ENCODE peak calls at places on chromosomes 12 and 14, in four cellular contexts. C, E, M and Q are unnamed samples.

GRCh38 chr14:68576031-68576430 is 216.8 kb downstream of the ZFP36L1 start:
- DNase-seq in E (no peak), C (no peak), M (peak), Q (no peak)

GRCh38 chr14:53925201-53925766 is 31.3 kb downstream of the BMP4 start:
- DNase-seq in E (no peak), C (no peak), M (no peak), Q (no peak)

GRCh38 chr12:130299574-130299973 is 38.1 kb upstream of the PIWIL1 start:
- DNase-seq in E (no peak), C (no peak), M (no peak), Q (no peak)

GRCh38 chr14:25607095-25607657 is 557.2 kb upstream of the STXBP6 start:
- DNase-seq in E (no peak), C (no peak), M (no peak), Q (no peak)

GRCh38 chr14:75896341-75896740 is 85.5 kb downstream of the TGFB3 start:
- DNase-seq in M (no peak), E (no peak), C (no peak), Q (no peak)

GRCh38 chr12:122937622-122938091 is 28.6 kb downstream of the ABCB9 start:
- DNase-seq in E (no peak), M (no peak), C (no peak), Q (no peak)

GRCh38 chr12:75759196-75759595 is 247.8 kb upstream of the KRR1 start:
- DNase-seq in C (no peak), E (no peak), M (no peak), Q (no peak)

GRCh38 chr12:14959126-14959440 is 2.3 kb downstream of the ARHGDIB start:
- DNase-seq in E (no peak), C (no peak), M (no peak), Q (no peak)

GRCh38 chr14:101229666-101230065 is 326.1 kb upstream of the RTL1 start:
- DNase-seq in C (no peak), M (no peak), E (no peak), Q (peak)

GRCh38 chr12:4483885-4484823 is 38.5 kb upstream of the FGF6 start:
- DNase-seq in M (peak), C (no peak), E (no peak), Q (no peak)

GRCh38 chr14:90981658-90982057 is 78.8 kb downstream of the RPS6KA5 start:
- DNase-seq in M (no peak), E (no peak), C (no peak), Q (no peak)

GRCh38 chr12:7158866-7159600 is 28.9 kb downstream of the CLSTN3 start:
- DNase-seq in E (no peak), C (no peak), M (no peak), Q (no peak)

GRCh38 chr12:9928607-9929006 is 3.6 kb downstream of the CLEC2A start:
- DNase-seq in E (no peak), M (no peak), C (no peak), Q (no peak)

GRCh38 chr14:55427439-55427838 is 13.0 kb downstream of the TBPL2 start:
- DNase-seq in M (peak), E (no peak), C (no peak), Q (no peak)

GRCh38 chr14:35333347-35333730 is 41.2 kb downstream of the PSMA6 start:
- DNase-seq in E (no peak), M (no peak), C (no peak), Q (no peak)

GRCh38 chr14:104291123-104292000 is 153.0 kb downstream of the KIF26A start:
- DNase-seq in C (peak), E (no peak), M (no peak), Q (no peak)

GRCh38 chr14:104390941-104391901 is 188.3 kb upstream of the C14orf180 start:
- DNase-seq in E (no peak), M (no peak), C (peak), Q (peak)

GRCh38 chr12:49767333-49767732 is 26.0 kb downstream of the TMBIM6 start:
- DNase-seq in M (no peak), C (no peak), E (no peak), Q (no peak)

GRCh38 chr14:72830356-72830755 is 63.5 kb downstream of the DPF3 start:
- DNase-seq in C (no peak), E (no peak), M (peak), Q (no peak)

GRCh38 chr12:4274960-4275868 is 1.7 kb downstream of the CCND2 start:
- DNase-seq in M (peak), C (peak), E (no peak), Q (peak)

GRCh38 chr14:105622329-105622955 is 96.1 kb downstream of the TMEM121 start:
- DNase-seq in C (no peak), E (no peak), M (no peak), Q (peak)

GRCh38 chr12:83664650-83665049 is 977.9 kb downstream of the TMTC2 start:
- DNase-seq in C (no peak), M (no peak), E (no peak), Q (no peak)

GRCh38 chr14:92473947-92474535 is 39.5 kb upstream of the RIN3 start:
- DNase-seq in C (no peak), E (no peak), M (peak), Q (peak)

GRCh38 chr12:132489602-132490239 is at the start of gene FBRSL1:
- DNase-seq in M (peak), E (no peak), C (peak), Q (peak)

GRCh38 chr14:102917469-102918211 is 4.8 kb upstream of the AMN start:
- DNase-seq in C (no peak), E (no peak), M (peak), Q (no peak)

GRCh38 chr12:7134371-7135166 is 4.4 kb downstream of the CLSTN3 start:
- DNase-seq in M (no peak), C (no peak), E (no peak), Q (no peak)

GRCh38 chr12:20629414-20630156 is 65.5 kb upstream of the SLCO1C1 start:
- DNase-seq in E (no peak), C (peak), M (peak), Q (no peak)

GRCh38 chr12:112149596-112149995 is 24.2 kb downstream of the TRAFD1 start:
- DNase-seq in E (no peak), M (no peak), C (no peak), Q (peak)

GRCh38 chr14:89303452-89304435 is 113.3 kb downstream of the FOXN3 start:
- DNase-seq in M (peak), E (peak), C (peak), Q (no peak)

GRCh38 chr12:1518763-1519516 is 75.4 kb downstream of the FBXL14 start:
- DNase-seq in M (peak), C (peak), E (peak), Q (no peak)

GRCh38 chr14:81153187-81153586 is 67.6 kb downstream of the GTF2A1 start:
- DNase-seq in C (no peak), E (no peak), M (no peak), Q (no peak)

GRCh38 chr12:105201389-105201788 is 34.6 kb downstream of the APPL2 start:
- DNase-seq in E (no peak), M (no peak), C (no peak), Q (no peak)

GRCh38 chr12:102061556-102062418 is at the start of gene WASHC3:
- DNase-seq in E (peak), C (peak), M (peak), Q (peak)
- TF ChIP-seq CTCF in E (no peak), C (no peak), M (no peak), Q (no peak)

DNA sequence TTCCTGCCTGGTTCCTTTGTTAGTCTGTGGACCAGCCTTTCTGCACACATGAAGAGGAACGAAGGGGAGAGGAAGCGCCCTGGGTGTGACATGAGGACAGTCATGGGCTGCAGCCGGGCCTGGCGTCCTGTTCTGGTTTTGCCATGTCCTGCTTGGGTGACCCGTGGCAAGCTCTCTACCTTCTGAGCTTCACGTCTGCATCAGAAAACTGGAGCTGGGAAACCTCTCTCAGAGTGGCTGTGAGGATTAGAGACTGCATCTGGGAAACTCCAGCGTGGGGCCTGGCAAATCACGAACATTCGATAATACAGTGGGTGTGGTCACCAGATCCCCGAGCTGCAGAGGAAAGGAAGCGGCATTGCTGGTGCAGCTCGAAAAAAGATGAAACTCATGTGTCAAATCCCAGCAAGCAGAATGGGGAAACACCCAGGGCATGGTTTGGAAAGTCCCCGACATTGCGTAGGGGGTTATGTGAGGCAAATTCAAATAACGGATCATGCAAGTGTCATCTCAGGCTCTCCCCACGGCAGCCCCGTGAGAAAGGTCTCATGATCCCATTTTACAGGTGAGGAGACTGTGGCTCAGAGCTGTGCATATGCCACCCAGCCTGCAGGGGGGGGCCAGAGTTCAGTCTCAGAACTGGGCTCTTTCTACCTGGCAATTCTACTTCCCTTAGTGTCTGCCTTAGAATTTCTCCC is 98.2 kb upstream of the VRK1 start:
- DNase-seq in M (no peak), E (no peak), C (no peak), Q (no peak)
- TF ChIP-seq CTCF in M (no peak), E (no peak), C (no peak), Q (peak)

DNA sequence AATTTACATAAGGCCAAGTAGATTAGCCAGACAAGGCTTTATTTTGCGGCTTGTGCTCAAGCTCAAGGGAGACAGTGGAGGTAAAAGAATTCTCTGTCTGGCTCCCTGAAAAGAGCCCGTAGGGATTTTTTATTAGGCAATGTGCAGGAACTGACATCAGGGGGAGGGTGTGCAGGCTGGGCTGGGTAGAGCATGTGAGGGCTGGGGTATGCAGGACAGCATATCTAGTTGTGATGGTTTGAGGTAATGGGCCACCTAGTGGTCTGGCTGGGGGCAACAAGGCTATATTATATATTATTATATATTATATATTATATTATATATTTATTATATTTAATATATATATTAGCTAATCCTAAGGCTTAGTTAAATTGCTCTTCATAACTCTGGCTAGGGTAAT is 102.1 kb downstream of the TMEM117 start:
- DNase-seq in M (peak), E (no peak), C (no peak), Q (no peak)
- TF ChIP-seq CTCF in M (peak), E (no peak), C (no peak), Q (peak)

GRCh38 chr14:79383031-79383430 is 828.3 kb downstream of the DIO2 start:
- DNase-seq in M (no peak), C (no peak), E (no peak), Q (no peak)
- TF ChIP-seq CTCF in M (no peak), C (no peak), E (no peak), Q (no peak)

GRCh38 chr14:99257673-99258221 is 14.2 kb downstream of the BCL11B start:
- DNase-seq in E (no peak), M (no peak), C (no peak), Q (no peak)
- TF ChIP-seq CTCF in E (no peak), M (no peak), C (no peak), Q (no peak)

DNA sequence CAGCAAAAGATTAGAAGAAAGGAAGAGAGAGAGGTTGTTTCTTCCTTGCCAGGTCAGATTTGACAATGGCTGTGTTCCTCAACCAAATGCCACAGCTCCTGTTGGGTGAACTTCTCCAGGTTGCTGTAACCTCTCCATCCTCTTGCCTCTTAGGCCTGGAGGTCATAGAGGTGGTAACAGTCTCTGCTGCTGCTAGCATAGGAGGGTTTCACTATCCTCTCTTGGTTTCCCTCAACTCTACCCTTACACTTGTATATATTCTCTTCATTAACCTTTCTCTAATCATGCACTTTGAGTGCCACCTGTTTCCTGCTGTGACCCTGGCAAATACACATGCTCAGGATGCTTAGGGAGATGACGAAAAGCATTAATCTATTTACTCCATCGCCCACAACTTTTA is 67.7 kb upstream of the HIF1A start:
- DNase-seq in C (no peak), M (no peak), E (no peak), Q (no peak)
- TF ChIP-seq CTCF in C (no peak), M (no peak), E (no peak), Q (no peak)